ENCODE peak calls at places on chromosomes 11 and 22, in nine cellular contexts. One of them, this sample, is unnamed.

GRCh38 chr11:13535819-13536218 is 40.0 kb upstream of the PTH start:
- DNase-seq in A549: no peak
- DNase-seq in sigmoid colon: no peak
- DNase-seq in esophagus muscularis mucosa: no peak
- DNase-seq in Peyer's patch: no peak
- DNase-seq in stomach: no peak
- DNase-seq in GM12891: no peak
- DNase-seq in adrenal gland: no peak
- DNase-seq in esophagus squamous epithelium: no peak
- DNase-seq in this sample: no peak

GRCh38 chr11:12235945-12236743 is 125.8 kb downstream of the MICAL2 start:
- DNase-seq in A549: peak
- DNase-seq in sigmoid colon: no peak
- DNase-seq in esophagus muscularis mucosa: no peak
- DNase-seq in Peyer's patch: no peak
- DNase-seq in stomach: peak
- DNase-seq in GM12891: peak
- DNase-seq in adrenal gland: peak
- DNase-seq in esophagus squamous epithelium: no peak
- DNase-seq in this sample: no peak

GRCh38 chr11:9251306-9251705 is 13.8 kb downstream of the DENND5A start:
- DNase-seq in A549: no peak
- DNase-seq in sigmoid colon: no peak
- DNase-seq in esophagus muscularis mucosa: no peak
- DNase-seq in Peyer's patch: no peak
- DNase-seq in stomach: no peak
- DNase-seq in GM12891: no peak
- DNase-seq in adrenal gland: no peak
- DNase-seq in esophagus squamous epithelium: no peak
- DNase-seq in this sample: no peak

GRCh38 chr11:63489879-63490278 is 1.1 kb downstream of the PLAAT5 start:
- DNase-seq in A549: no peak
- DNase-seq in sigmoid colon: no peak
- DNase-seq in esophagus muscularis mucosa: no peak
- DNase-seq in Peyer's patch: no peak
- DNase-seq in stomach: no peak
- DNase-seq in GM12891: no peak
- DNase-seq in adrenal gland: peak
- DNase-seq in esophagus squamous epithelium: no peak
- DNase-seq in this sample: no peak

GRCh38 chr22:36134167-36134566 is 26.4 kb downstream of the APOL3 start:
- DNase-seq in A549: no peak
- DNase-seq in sigmoid colon: no peak
- DNase-seq in esophagus muscularis mucosa: no peak
- DNase-seq in Peyer's patch: no peak
- DNase-seq in stomach: no peak
- DNase-seq in GM12891: no peak
- DNase-seq in adrenal gland: no peak
- DNase-seq in esophagus squamous epithelium: no peak
- DNase-seq in this sample: no peak

GRCh38 chr22:44758354-44758969 is 6.1 kb downstream of the ARHGAP8 start:
- DNase-seq in A549: no peak
- DNase-seq in sigmoid colon: no peak
- DNase-seq in esophagus muscularis mucosa: no peak
- DNase-seq in Peyer's patch: no peak
- DNase-seq in stomach: no peak
- DNase-seq in GM12891: no peak
- DNase-seq in adrenal gland: no peak
- DNase-seq in esophagus squamous epithelium: no peak
- DNase-seq in this sample: peak

GRCh38 chr11:11027271-11027670 is 169.4 kb upstream of the ZBED5 start:
- DNase-seq in A549: no peak
- DNase-seq in sigmoid colon: no peak
- DNase-seq in esophagus muscularis mucosa: no peak
- DNase-seq in Peyer's patch: no peak
- DNase-seq in stomach: no peak
- DNase-seq in GM12891: no peak
- DNase-seq in adrenal gland: no peak
- DNase-seq in esophagus squamous epithelium: no peak
- DNase-seq in this sample: no peak

GRCh38 chr11:128324531-128325141 is 262.7 kb downstream of the ETS1 start:
- DNase-seq in A549: no peak
- DNase-seq in sigmoid colon: no peak
- DNase-seq in esophagus muscularis mucosa: peak
- DNase-seq in Peyer's patch: peak
- DNase-seq in stomach: no peak
- DNase-seq in GM12891: no peak
- DNase-seq in adrenal gland: no peak
- DNase-seq in esophagus squamous epithelium: no peak
- DNase-seq in this sample: peak

GRCh38 chr22:38788417-38788816 is 5.5 kb downstream of the DNAL4 start:
- DNase-seq in A549: no peak
- DNase-seq in sigmoid colon: peak
- DNase-seq in esophagus muscularis mucosa: no peak
- DNase-seq in Peyer's patch: no peak
- DNase-seq in stomach: peak
- DNase-seq in GM12891: no peak
- DNase-seq in adrenal gland: peak
- DNase-seq in esophagus squamous epithelium: no peak
- DNase-seq in this sample: no peak

GRCh38 chr11:21511835-21512440 is 680.9 kb upstream of the ANO5 start:
- DNase-seq in A549: peak
- DNase-seq in sigmoid colon: no peak
- DNase-seq in esophagus muscularis mucosa: no peak
- DNase-seq in Peyer's patch: no peak
- DNase-seq in stomach: peak
- DNase-seq in GM12891: peak
- DNase-seq in adrenal gland: peak
- DNase-seq in esophagus squamous epithelium: no peak
- DNase-seq in this sample: no peak

GRCh38 chr11:131910491-131911387 is 540.3 kb downstream of the NTM start:
- DNase-seq in A549: no peak
- DNase-seq in sigmoid colon: no peak
- DNase-seq in esophagus muscularis mucosa: no peak
- DNase-seq in Peyer's patch: no peak
- DNase-seq in stomach: no peak
- DNase-seq in GM12891: no peak
- DNase-seq in adrenal gland: no peak
- DNase-seq in esophagus squamous epithelium: no peak
- DNase-seq in this sample: peak

GRCh38 chr11:134207538-134208239 is 16.1 kb downstream of the NCAPD3 start:
- DNase-seq in A549: no peak
- DNase-seq in sigmoid colon: no peak
- DNase-seq in esophagus muscularis mucosa: no peak
- DNase-seq in Peyer's patch: peak
- DNase-seq in stomach: peak
- DNase-seq in GM12891: no peak
- DNase-seq in adrenal gland: peak
- DNase-seq in esophagus squamous epithelium: no peak
- DNase-seq in this sample: peak

GRCh38 chr11:120819437-120819836 is 204.5 kb upstream of the TBCEL start:
- DNase-seq in A549: no peak
- DNase-seq in sigmoid colon: no peak
- DNase-seq in esophagus muscularis mucosa: no peak
- DNase-seq in Peyer's patch: no peak
- DNase-seq in stomach: no peak
- DNase-seq in GM12891: no peak
- DNase-seq in adrenal gland: no peak
- DNase-seq in esophagus squamous epithelium: no peak
- DNase-seq in this sample: peak
- TF ChIP-seq POLR2A in A549: no peak
- TF ChIP-seq POLR2A in sigmoid colon: no peak
- TF ChIP-seq POLR2A in esophagus muscularis mucosa: no peak
- TF ChIP-seq POLR2A in Peyer's patch: no peak
- TF ChIP-seq POLR2A in stomach: no peak
- TF ChIP-seq POLR2A in GM12891: no peak
- TF ChIP-seq POLR2A in adrenal gland: no peak
- TF ChIP-seq POLR2A in esophagus squamous epithelium: no peak
- TF ChIP-seq POLR2A in this sample: no peak

GRCh38 chr22:24069721-24070120 is 58.6 kb downstream of the CABIN1 start:
- DNase-seq in A549: no peak
- DNase-seq in sigmoid colon: peak
- DNase-seq in esophagus muscularis mucosa: no peak
- DNase-seq in Peyer's patch: peak
- DNase-seq in stomach: no peak
- DNase-seq in GM12891: no peak
- DNase-seq in adrenal gland: no peak
- DNase-seq in esophagus squamous epithelium: no peak
- DNase-seq in this sample: no peak

GRCh38 chr22:24070553-24070952 is 59.4 kb downstream of the CABIN1 start:
- DNase-seq in A549: no peak
- DNase-seq in sigmoid colon: no peak
- DNase-seq in esophagus muscularis mucosa: no peak
- DNase-seq in Peyer's patch: no peak
- DNase-seq in stomach: no peak
- DNase-seq in GM12891: no peak
- DNase-seq in adrenal gland: no peak
- DNase-seq in esophagus squamous epithelium: no peak
- DNase-seq in this sample: no peak

GRCh38 chr22:24068377-24068680 is 57.2 kb downstream of the CABIN1 start:
- DNase-seq in A549: no peak
- DNase-seq in sigmoid colon: peak
- DNase-seq in esophagus muscularis mucosa: no peak
- DNase-seq in Peyer's patch: no peak
- DNase-seq in stomach: no peak
- DNase-seq in GM12891: no peak
- DNase-seq in adrenal gland: no peak
- DNase-seq in esophagus squamous epithelium: no peak
- DNase-seq in this sample: no peak

GRCh38 chr22:24067587-24068376 is 56.7 kb downstream of the CABIN1 start:
- DNase-seq in A549: no peak
- DNase-seq in sigmoid colon: peak
- DNase-seq in esophagus muscularis mucosa: no peak
- DNase-seq in Peyer's patch: no peak
- DNase-seq in stomach: peak
- DNase-seq in GM12891: no peak
- DNase-seq in adrenal gland: no peak
- DNase-seq in esophagus squamous epithelium: no peak
- DNase-seq in this sample: no peak

DNA sequence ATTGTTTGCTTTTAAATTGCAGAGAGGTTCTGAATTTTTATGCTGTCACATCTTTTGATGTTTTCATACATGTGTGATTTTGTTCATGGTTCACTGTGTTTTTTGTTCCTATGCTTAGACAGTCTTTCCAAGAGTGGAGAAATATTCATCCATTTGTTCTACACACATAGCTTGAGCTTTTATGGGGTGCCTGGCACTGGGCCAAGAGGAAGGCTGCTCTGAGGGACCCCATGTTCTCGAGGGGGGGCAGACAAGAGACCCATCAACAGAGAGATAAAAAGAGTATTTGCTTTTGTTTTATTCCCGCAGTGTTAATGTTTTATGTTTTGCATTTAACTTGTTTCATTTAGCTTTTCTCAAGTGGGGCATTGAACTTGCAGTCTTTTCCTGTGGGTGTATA is 57.6 kb downstream of the CABIN1 start:
- DNase-seq in A549: no peak
- DNase-seq in sigmoid colon: peak
- DNase-seq in esophagus muscularis mucosa: no peak
- DNase-seq in Peyer's patch: no peak
- DNase-seq in stomach: no peak
- DNase-seq in GM12891: no peak
- DNase-seq in adrenal gland: no peak
- DNase-seq in esophagus squamous epithelium: no peak
- DNase-seq in this sample: no peak
- TF ChIP-seq POLR2A in A549: no peak
- TF ChIP-seq POLR2A in sigmoid colon: no peak
- TF ChIP-seq POLR2A in esophagus muscularis mucosa: no peak
- TF ChIP-seq POLR2A in Peyer's patch: no peak
- TF ChIP-seq POLR2A in stomach: no peak
- TF ChIP-seq POLR2A in GM12891: no peak
- TF ChIP-seq POLR2A in adrenal gland: no peak
- TF ChIP-seq POLR2A in esophagus squamous epithelium: no peak
- TF ChIP-seq POLR2A in this sample: no peak

GRCh38 chr11:116774661-116775060 is 1.9 kb upstream of the BUD13 start:
- DNase-seq in A549: no peak
- DNase-seq in sigmoid colon: no peak
- DNase-seq in esophagus muscularis mucosa: no peak
- DNase-seq in Peyer's patch: no peak
- DNase-seq in stomach: no peak
- DNase-seq in GM12891: no peak
- DNase-seq in adrenal gland: no peak
- DNase-seq in esophagus squamous epithelium: no peak
- DNase-seq in this sample: no peak
- TF ChIP-seq POLR2A in A549: no peak
- TF ChIP-seq POLR2A in sigmoid colon: no peak
- TF ChIP-seq POLR2A in esophagus muscularis mucosa: no peak
- TF ChIP-seq POLR2A in Peyer's patch: no peak
- TF ChIP-seq POLR2A in stomach: no peak
- TF ChIP-seq POLR2A in GM12891: no peak
- TF ChIP-seq POLR2A in adrenal gland: no peak
- TF ChIP-seq POLR2A in esophagus squamous epithelium: no peak
- TF ChIP-seq POLR2A in this sample: no peak

GRCh38 chr11:107457558-107458271 is at the start of gene CWF19L2:
- DNase-seq in A549: peak
- DNase-seq in sigmoid colon: peak
- DNase-seq in esophagus muscularis mucosa: peak
- DNase-seq in Peyer's patch: peak
- DNase-seq in stomach: peak
- DNase-seq in GM12891: peak
- DNase-seq in adrenal gland: peak
- DNase-seq in esophagus squamous epithelium: peak
- DNase-seq in this sample: peak
- TF ChIP-seq POLR2A in A549: peak
- TF ChIP-seq POLR2A in sigmoid colon: peak
- TF ChIP-seq POLR2A in esophagus muscularis mucosa: no peak
- TF ChIP-seq POLR2A in Peyer's patch: peak
- TF ChIP-seq POLR2A in stomach: no peak
- TF ChIP-seq POLR2A in GM12891: peak
- TF ChIP-seq POLR2A in adrenal gland: peak
- TF ChIP-seq POLR2A in esophagus squamous epithelium: no peak
- TF ChIP-seq POLR2A in this sample: no peak

DNA sequence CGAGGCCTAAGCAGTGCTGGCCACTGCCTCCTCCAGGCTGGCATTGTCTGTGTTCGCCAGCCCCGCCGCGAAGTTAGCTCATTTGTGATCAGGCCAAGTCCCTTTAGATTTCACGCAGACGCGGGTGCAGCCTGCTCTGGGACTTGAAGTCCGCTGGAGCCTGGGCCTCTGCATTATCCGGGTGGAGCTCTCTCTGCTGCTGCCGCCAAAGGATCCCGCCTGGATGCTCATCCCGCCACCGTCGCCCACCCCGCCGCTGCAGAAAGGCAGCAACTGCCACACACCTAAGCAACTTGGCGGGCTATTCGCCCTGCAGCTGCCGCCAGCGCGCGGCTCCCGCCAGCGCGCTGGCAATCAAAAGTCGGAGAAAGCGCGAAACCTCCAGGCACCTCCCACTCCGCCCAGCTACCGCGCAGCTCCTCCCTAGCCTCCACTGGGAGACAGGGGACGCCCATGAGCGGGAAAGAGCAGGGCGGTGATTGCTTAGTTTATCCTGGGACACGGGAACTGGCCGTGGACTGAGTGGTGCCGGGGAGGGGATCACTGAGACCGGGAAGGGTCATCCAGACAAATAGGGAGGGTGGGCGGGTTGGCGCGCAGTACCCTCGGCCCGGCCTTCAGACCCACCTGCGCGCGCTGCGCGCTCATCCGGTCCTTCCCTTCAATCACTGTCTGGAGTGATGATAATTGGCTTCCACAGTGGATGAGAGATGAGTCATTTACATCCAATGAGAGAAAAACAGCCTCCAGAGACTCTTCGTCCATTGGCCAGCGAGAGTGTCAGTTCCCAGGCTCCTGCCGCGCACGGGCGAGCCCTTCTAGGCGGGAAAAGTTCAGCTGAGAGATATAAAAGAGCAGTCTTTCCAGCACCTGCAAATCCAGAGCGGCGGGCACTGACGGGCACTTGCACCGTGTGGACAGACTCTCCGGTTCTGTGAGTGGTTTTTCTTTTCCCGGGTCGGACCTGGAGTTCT is at the start of gene FAM111B:
- DNase-seq in A549: peak
- DNase-seq in sigmoid colon: peak
- DNase-seq in esophagus muscularis mucosa: no peak
- DNase-seq in Peyer's patch: peak
- DNase-seq in stomach: peak
- DNase-seq in GM12891: peak
- DNase-seq in adrenal gland: peak
- DNase-seq in esophagus squamous epithelium: peak
- DNase-seq in this sample: peak
- TF ChIP-seq POLR2A in A549: no peak
- TF ChIP-seq POLR2A in sigmoid colon: no peak
- TF ChIP-seq POLR2A in esophagus muscularis mucosa: no peak
- TF ChIP-seq POLR2A in Peyer's patch: peak
- TF ChIP-seq POLR2A in stomach: no peak
- TF ChIP-seq POLR2A in GM12891: peak
- TF ChIP-seq POLR2A in adrenal gland: no peak
- TF ChIP-seq POLR2A in esophagus squamous epithelium: no peak
- TF ChIP-seq POLR2A in this sample: no peak